ENCODE peak calls at places on chromosomes 1 and 21, in five cellular contexts. One of them, this sample, is unnamed.

GRCh38 chr1:232302376-232303049 is 327.4 kb downstream of the SIPA1L2 start:
- DNase-seq in T-helper 9 cell: no peak
- DNase-seq in MV-4-11: no peak
- DNase-seq in GM12891: no peak
- DNase-seq in cortex of kidney: no peak
- DNase-seq in this sample: no peak

GRCh38 chr1:231357831-231358354 is 19.8 kb downstream of the SPRTN start:
- DNase-seq in T-helper 9 cell: no peak
- DNase-seq in MV-4-11: peak; percentile 65
- DNase-seq in GM12891: peak; percentile 23
- DNase-seq in cortex of kidney: no peak
- DNase-seq in this sample: no peak

GRCh38 chr1:154878371-154879355 is 8.6 kb upstream of the KCNN3 start:
- DNase-seq in T-helper 9 cell: peak; percentile 58
- DNase-seq in MV-4-11: peak; percentile 37
- DNase-seq in GM12891: peak; percentile 76
- DNase-seq in cortex of kidney: no peak
- DNase-seq in this sample: peak; percentile 95

GRCh38 chr1:170267317-170267716 is 121.6 kb downstream of the NTMT2 start:
- DNase-seq in T-helper 9 cell: no peak
- DNase-seq in MV-4-11: peak; percentile 38
- DNase-seq in GM12891: no peak
- DNase-seq in cortex of kidney: no peak
- DNase-seq in this sample: no peak

GRCh38 chr1:205950826-205951549 is 7.7 kb upstream of the SLC26A9 start:
- DNase-seq in T-helper 9 cell: no peak
- DNase-seq in MV-4-11: peak; percentile 62
- DNase-seq in GM12891: no peak
- DNase-seq in cortex of kidney: no peak
- DNase-seq in this sample: peak; percentile 80

GRCh38 chr1:57719274-57719673 is 295.4 kb upstream of the DAB1 start:
- DNase-seq in T-helper 9 cell: no peak
- DNase-seq in MV-4-11: peak; percentile 6
- DNase-seq in GM12891: no peak
- DNase-seq in cortex of kidney: no peak
- DNase-seq in this sample: no peak

GRCh38 chr21:31203371-31204054 is 140.5 kb downstream of the TIAM1 start:
- DNase-seq in T-helper 9 cell: no peak
- DNase-seq in MV-4-11: no peak
- DNase-seq in GM12891: no peak
- DNase-seq in cortex of kidney: no peak
- DNase-seq in this sample: no peak

GRCh38 chr1:201582977-201583376 is 44.0 kb downstream of the NAV1 start:
- DNase-seq in T-helper 9 cell: no peak
- DNase-seq in MV-4-11: no peak
- DNase-seq in GM12891: no peak
- DNase-seq in cortex of kidney: no peak
- DNase-seq in this sample: no peak

GRCh38 chr1:226422478-226422877 is 14.6 kb upstream of the PARP1 start:
- DNase-seq in T-helper 9 cell: no peak
- DNase-seq in MV-4-11: peak; percentile 38
- DNase-seq in GM12891: no peak
- DNase-seq in cortex of kidney: no peak
- DNase-seq in this sample: no peak

GRCh38 chr1:113930499-113931161 is 1.5 kb downstream of the HIPK1 start:
- DNase-seq in T-helper 9 cell: peak; percentile 72
- DNase-seq in MV-4-11: peak; percentile 62
- DNase-seq in GM12891: no peak
- DNase-seq in cortex of kidney: no peak
- DNase-seq in this sample: no peak

GRCh38 chr1:25435315-25436103 is 4.8 kb downstream of the MACO1 start:
- DNase-seq in T-helper 9 cell: no peak
- DNase-seq in MV-4-11: peak; percentile 32
- DNase-seq in GM12891: no peak
- DNase-seq in cortex of kidney: no peak
- DNase-seq in this sample: no peak

GRCh38 chr1:226681652-226682493 is 57.2 kb downstream of the ITPKB start:
- DNase-seq in T-helper 9 cell: no peak
- DNase-seq in MV-4-11: no peak
- DNase-seq in GM12891: no peak
- DNase-seq in cortex of kidney: no peak
- DNase-seq in this sample: no peak

GRCh38 chr1:181479137-181479745 is 4.1 kb upstream of the CACNA1E start:
- DNase-seq in T-helper 9 cell: no peak
- DNase-seq in MV-4-11: peak; percentile 55
- DNase-seq in GM12891: no peak
- DNase-seq in cortex of kidney: no peak
- DNase-seq in this sample: no peak

GRCh38 chr1:183185941-183186490 is at the start of gene LAMC2:
- DNase-seq in T-helper 9 cell: no peak
- DNase-seq in MV-4-11: no peak
- DNase-seq in GM12891: no peak
- DNase-seq in cortex of kidney: no peak
- DNase-seq in this sample: peak; percentile 91

GRCh38 chr1:161838362-161838761 is 72.2 kb downstream of the ATF6 start:
- DNase-seq in T-helper 9 cell: no peak
- DNase-seq in MV-4-11: no peak
- DNase-seq in GM12891: no peak
- DNase-seq in cortex of kidney: no peak
- DNase-seq in this sample: no peak

GRCh38 chr21:45747802-45748445 is 104.4 kb downstream of the PCBP3 start:
- DNase-seq in T-helper 9 cell: no peak
- DNase-seq in MV-4-11: no peak
- DNase-seq in GM12891: no peak
- DNase-seq in cortex of kidney: no peak
- DNase-seq in this sample: peak; percentile 80

GRCh38 chr1:117169871-117170596 is 40.7 kb downstream of the VTCN1 start:
- DNase-seq in T-helper 9 cell: no peak
- DNase-seq in MV-4-11: no peak
- DNase-seq in GM12891: no peak
- DNase-seq in cortex of kidney: no peak
- DNase-seq in this sample: no peak

GRCh38 chr1:34794001-34794789 is 1.4 kb downstream of the GJA4 start:
- DNase-seq in T-helper 9 cell: no peak
- DNase-seq in MV-4-11: no peak
- DNase-seq in GM12891: no peak
- DNase-seq in cortex of kidney: no peak
- DNase-seq in this sample: no peak

GRCh38 chr1:63087966-63088365 is 234.4 kb upstream of the FOXD3 start:
- DNase-seq in T-helper 9 cell: no peak
- DNase-seq in MV-4-11: no peak
- DNase-seq in GM12891: no peak
- DNase-seq in cortex of kidney: no peak
- DNase-seq in this sample: no peak

GRCh38 chr1:243798726-243799125 is 51.3 kb downstream of the AKT3 start:
- DNase-seq in T-helper 9 cell: no peak
- DNase-seq in MV-4-11: no peak
- DNase-seq in GM12891: no peak
- DNase-seq in cortex of kidney: no peak
- DNase-seq in this sample: no peak

GRCh38 chr1:11967028-11967547 is 13.2 kb upstream of the MFN2 start:
- DNase-seq in T-helper 9 cell: no peak
- DNase-seq in MV-4-11: peak; percentile 66
- DNase-seq in GM12891: peak; percentile 58
- DNase-seq in cortex of kidney: no peak
- DNase-seq in this sample: no peak

GRCh38 chr1:54697896-54698295 is 17.8 kb upstream of the TTC4 start:
- DNase-seq in T-helper 9 cell: no peak
- DNase-seq in MV-4-11: no peak
- DNase-seq in GM12891: no peak
- DNase-seq in cortex of kidney: no peak
- DNase-seq in this sample: no peak

GRCh38 chr1:21261551-21262281 is 28.5 kb downstream of the ECE1 start:
- DNase-seq in T-helper 9 cell: no peak
- DNase-seq in MV-4-11: peak; percentile 88
- DNase-seq in GM12891: no peak
- DNase-seq in cortex of kidney: no peak
- DNase-seq in this sample: peak; percentile 95

GRCh38 chr1:224507771-224508523 is 73.3 kb upstream of the WDR26 start:
- DNase-seq in T-helper 9 cell: no peak
- DNase-seq in MV-4-11: no peak
- DNase-seq in GM12891: no peak
- DNase-seq in cortex of kidney: no peak
- DNase-seq in this sample: no peak

GRCh38 chr21:41071410-41071809 is 96.5 kb upstream of the BACE2 start:
- DNase-seq in T-helper 9 cell: no peak
- DNase-seq in MV-4-11: no peak
- DNase-seq in GM12891: no peak
- DNase-seq in cortex of kidney: no peak
- DNase-seq in this sample: no peak

GRCh38 chr1:17280894-17281293 is 27.1 kb upstream of the PADI4 start:
- DNase-seq in T-helper 9 cell: no peak
- DNase-seq in MV-4-11: no peak
- DNase-seq in GM12891: no peak
- DNase-seq in cortex of kidney: no peak
- DNase-seq in this sample: no peak

GRCh38 chr1:63984257-63984626 is 210.4 kb downstream of the ROR1 start:
- DNase-seq in T-helper 9 cell: no peak
- DNase-seq in MV-4-11: no peak
- DNase-seq in GM12891: no peak
- DNase-seq in cortex of kidney: no peak
- DNase-seq in this sample: no peak

GRCh38 chr1:180631766-180632325 is at the start of gene XPR1:
- DNase-seq in T-helper 9 cell: peak; percentile 100
- DNase-seq in MV-4-11: peak; percentile 97
- DNase-seq in GM12891: peak; percentile 74
- DNase-seq in cortex of kidney: peak; percentile 50
- DNase-seq in this sample: peak; percentile 98

GRCh38 chr1:11499825-11500331 is 20.9 kb downstream of the DISP3 start:
- DNase-seq in T-helper 9 cell: no peak
- DNase-seq in MV-4-11: no peak
- DNase-seq in GM12891: no peak
- DNase-seq in cortex of kidney: no peak
- DNase-seq in this sample: no peak

GRCh38 chr1:186078245-186078644 is 296.8 kb downstream of the TPR start:
- DNase-seq in T-helper 9 cell: no peak
- DNase-seq in MV-4-11: no peak
- DNase-seq in GM12891: no peak
- DNase-seq in cortex of kidney: no peak
- DNase-seq in this sample: no peak

GRCh38 chr1:87392241-87393192 is 63.8 kb downstream of the LMO4 start:
- DNase-seq in T-helper 9 cell: no peak
- DNase-seq in MV-4-11: no peak
- DNase-seq in GM12891: no peak
- DNase-seq in cortex of kidney: no peak
- DNase-seq in this sample: no peak

GRCh38 chr21:45432575-45433255 is 27.8 kb downstream of the COL18A1 start:
- DNase-seq in T-helper 9 cell: no peak
- DNase-seq in MV-4-11: no peak
- DNase-seq in GM12891: no peak
- DNase-seq in cortex of kidney: no peak
- DNase-seq in this sample: no peak

GRCh38 chr1:226656601-226657277 is 82.3 kb downstream of the ITPKB start:
- DNase-seq in T-helper 9 cell: no peak
- DNase-seq in MV-4-11: no peak
- DNase-seq in GM12891: no peak
- DNase-seq in cortex of kidney: no peak
- DNase-seq in this sample: no peak

GRCh38 chr1:206690516-206690915 is 5.8 kb downstream of the MAPKAPK2 start:
- DNase-seq in T-helper 9 cell: no peak
- DNase-seq in MV-4-11: no peak
- DNase-seq in GM12891: no peak
- DNase-seq in cortex of kidney: no peak
- DNase-seq in this sample: no peak

GRCh38 chr1:36994294-36994693 is 40.0 kb downstream of the GRIK3 start:
- DNase-seq in T-helper 9 cell: no peak
- DNase-seq in MV-4-11: no peak
- DNase-seq in GM12891: no peak
- DNase-seq in cortex of kidney: no peak
- DNase-seq in this sample: no peak

GRCh38 chr1:167694691-167695090 is 27.1 kb upstream of the MPZL1 start:
- DNase-seq in T-helper 9 cell: no peak
- DNase-seq in MV-4-11: no peak
- DNase-seq in GM12891: no peak
- DNase-seq in cortex of kidney: no peak
- DNase-seq in this sample: no peak

GRCh38 chr21:34670220-34670961 is 1.6 kb downstream of the CLIC6 start:
- DNase-seq in T-helper 9 cell: no peak
- DNase-seq in MV-4-11: no peak
- DNase-seq in GM12891: peak; percentile 47
- DNase-seq in cortex of kidney: no peak
- DNase-seq in this sample: no peak

This sample was measured in lower leg skin.